ENCODE peak calls at places on chromosomes 1 and 21, in four cellular contexts. A is K562, I is HepG2, N is GM12878. P is an unnamed sample.

GRCh38 chr1:223153177-223154119 is 10.4 kb upstream of the TLR5 start:
- DNase-seq in A (peak; percentile 47), I (no peak), N (no peak), P (no peak)

GRCh38 chr1:244207042-244207934 is 156.2 kb downstream of the ZBTB18 start:
- DNase-seq in A (no peak), I (no peak), N (no peak), P (no peak)

GRCh38 chr1:191700922-191701321 is 457.3 kb upstream of the RGS18 start:
- DNase-seq in A (no peak), I (no peak), N (no peak), P (no peak)

GRCh38 chr1:119327436-119328155 is 41.0 kb upstream of the HAO2 start:
- DNase-seq in A (no peak), I (peak; percentile 50), N (no peak), P (peak; percentile 62)

GRCh38 chr1:155136728-155137127 is 1.1 kb downstream of the SLC50A1 start:
- DNase-seq in A (no peak), I (no peak), N (no peak), P (no peak)

GRCh38 chr1:153346067-153346723 is 2.4 kb downstream of the PGLYRP4 start:
- DNase-seq in A (no peak), I (no peak), N (no peak), P (no peak)

GRCh38 chr1:205528887-205529825 is 24.7 kb downstream of the CDK18 start:
- DNase-seq in A (peak; percentile 92), I (no peak), N (no peak), P (peak; percentile 94)

GRCh38 chr1:27632387-27633297 is 2.3 kb downstream of the FGR start:
- DNase-seq in A (no peak), I (no peak), N (peak; percentile 94), P (no peak)

GRCh38 chr1:25793585-25794170 is 6.3 kb upstream of the SELENON start:
- DNase-seq in A (no peak), I (no peak), N (no peak), P (no peak)

GRCh38 chr1:29860681-29861080 is 624.4 kb downstream of the PTPRU start:
- DNase-seq in A (no peak), I (no peak), N (no peak), P (no peak)

GRCh38 chr1:151963288-151963687 is 30.4 kb downstream of the S100A10 start:
- DNase-seq in A (no peak), I (no peak), N (no peak), P (no peak)

GRCh38 chr1:65825736-65826135 is 33.0 kb downstream of the PDE4B start:
- DNase-seq in A (no peak), I (no peak), N (no peak), P (no peak)

GRCh38 chr1:223031690-223032601 is 111.1 kb downstream of the TLR5 start:
- DNase-seq in A (no peak), I (no peak), N (no peak), P (no peak)

GRCh38 chr1:104785575-104786187 is 1036.0 kb downstream of the AMY1C start:
- DNase-seq in A (no peak), I (no peak), N (no peak), P (no peak)

GRCh38 chr1:10813801-10814200 is 17.4 kb upstream of the CASZ1 start:
- DNase-seq in A (no peak), I (no peak), N (no peak), P (no peak)

GRCh38 chr1:54230507-54231339 is 30.8 kb downstream of the MRPL37 start:
- DNase-seq in A (no peak), I (no peak), N (no peak), P (no peak)

GRCh38 chr1:150551784-150552691 is 2.8 kb downstream of the ADAMTSL4 start:
- DNase-seq in A (peak; percentile 88), I (peak; percentile 91), N (no peak), P (no peak)

GRCh38 chr1:23909412-23909811 is 3.8 kb downstream of the CNR2 start:
- DNase-seq in A (no peak), I (no peak), N (peak; percentile 63), P (no peak)

GRCh38 chr1:180962178-180962577 is 49.5 kb downstream of the KIAA1614 start:
- DNase-seq in A (no peak), I (no peak), N (no peak), P (no peak)

GRCh38 chr1:43844114-43844513 is 89.5 kb upstream of the ARTN start:
- DNase-seq in A (no peak), I (no peak), N (no peak), P (no peak)

GRCh38 chr1:39205102-39205780 is 746 bp downstream of the MACF1 start:
- DNase-seq in A (peak; percentile 59), I (no peak), N (no peak), P (no peak)

GRCh38 chr1:177206831-177207230 is 36.1 kb downstream of the BRINP2 start:
- DNase-seq in A (no peak), I (no peak), N (no peak), P (no peak)

GRCh38 chr1:10424034-10424433 is 6.2 kb upstream of the CENPS start:
- DNase-seq in A (no peak), I (no peak), N (no peak), P (no peak)

GRCh38 chr1:185821612-185822385 is 87.6 kb downstream of the HMCN1 start:
- DNase-seq in A (no peak), I (no peak), N (no peak), P (no peak)

GRCh38 chr1:22132517-22133235 is 10.2 kb downstream of the WNT4 start:
- DNase-seq in A (no peak), I (no peak), N (no peak), P (no peak)

GRCh38 chr1:95201905-95202304 is 32.1 kb upstream of the RWDD3 start:
- DNase-seq in A (no peak), I (no peak), N (no peak), P (no peak)

GRCh38 chr1:14659913-14660312 is 61.4 kb downstream of the KAZN start:
- DNase-seq in A (no peak), I (no peak), N (no peak), P (no peak)

GRCh38 chr1:206735553-206736031 is 35.0 kb upstream of the IL19 start:
- DNase-seq in A (peak; percentile 67), I (no peak), N (no peak), P (no peak)

GRCh38 chr1:170150921-170151320 is 5.2 kb downstream of the NTMT2 start:
- DNase-seq in A (no peak), I (no peak), N (no peak), P (no peak)

GRCh38 chr1:194570449-194570848 is 1384.0 kb upstream of the B3GALT2 start:
- DNase-seq in A (no peak), I (no peak), N (no peak), P (no peak)

GRCh38 chr1:72062584-72062983 is 219.8 kb downstream of the NEGR1 start:
- DNase-seq in A (no peak), I (no peak), N (no peak), P (no peak)

GRCh38 chr1:38327559-38327973 is 281.0 kb upstream of the POU3F1 start:
- DNase-seq in A (no peak), I (no peak), N (no peak), P (no peak)

GRCh38 chr1:2230781-2231666 is 2.9 kb downstream of the SKI start:
- DNase-seq in A (peak; percentile 45), I (no peak), N (no peak), P (no peak)

GRCh38 chr1:242579528-242580235 is 55.2 kb upstream of the PLD5 start:
- DNase-seq in A (no peak), I (no peak), N (no peak), P (no peak)

GRCh38 chr1:218330043-218330623 is 15.0 kb upstream of the TGFB2 start:
- DNase-seq in A (peak; percentile 44), I (peak; percentile 16), N (no peak), P (no peak)

GRCh38 chr21:33042812-33043211 is 17.1 kb downstream of the OLIG2 start:
- DNase-seq in A (no peak), I (no peak), N (no peak), P (no peak)

GRCh38 chr1:219629481-219629880 is 16.6 kb upstream of the ZC3H11B start:
- DNase-seq in A (no peak), I (no peak), N (no peak), P (no peak)

GRCh38 chr1:248686815-248687214 is 15.8 kb downstream of the OR14I1 start:
- DNase-seq in A (no peak), I (no peak), N (peak; percentile 43), P (no peak)
- TF ChIP-seq TCF7 in A (no peak), I (no peak), N (no peak), P (no peak)

GRCh38 chr1:93801471-93801870 is 77.5 kb downstream of the DNTTIP2 start:
- DNase-seq in A (no peak), I (peak; percentile 86), N (no peak), P (no peak)

GRCh38 chr1:93807301-93807930 is 71.6 kb downstream of the DNTTIP2 start:
- DNase-seq in A (no peak), I (no peak), N (no peak), P (no peak)

GRCh38 chr1:93810316-93810715 is 68.7 kb downstream of the DNTTIP2 start:
- DNase-seq in A (no peak), I (no peak), N (no peak), P (no peak)

GRCh38 chr1:93805027-93805426 is 74.0 kb downstream of the DNTTIP2 start:
- DNase-seq in A (no peak), I (no peak), N (no peak), P (no peak)

DNA sequence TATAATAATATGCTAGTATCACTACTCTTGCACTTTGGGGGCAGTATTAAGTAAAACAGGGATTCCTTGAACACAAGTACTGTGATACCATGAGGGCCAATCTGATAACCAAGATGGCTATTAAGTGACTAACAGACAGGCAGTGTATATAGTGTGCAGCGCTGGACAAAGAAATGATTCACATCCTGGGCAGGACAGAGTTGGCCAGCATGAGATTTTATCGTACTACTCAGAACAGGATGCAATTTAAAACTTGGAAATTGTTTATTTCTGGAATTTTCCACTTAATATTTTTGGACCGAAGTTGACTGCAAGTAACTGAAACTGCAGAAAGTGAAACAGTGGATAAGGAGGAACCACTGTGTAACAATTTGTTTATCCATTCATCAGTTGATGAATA is 74.6 kb downstream of the DNTTIP2 start:
- DNase-seq in A (no peak), I (no peak), N (no peak), P (no peak)
- TF ChIP-seq TCF7 in A (no peak), I (no peak), N (no peak), P (no peak)

GRCh38 chr21:46295996-46296752 is 10.0 kb downstream of the YBEY start:
- DNase-seq in A (peak; percentile 72), I (peak; percentile 91), N (no peak), P (no peak)
- TF ChIP-seq TCF7 in A (no peak), I (no peak), N (no peak), P (no peak)

DNA sequence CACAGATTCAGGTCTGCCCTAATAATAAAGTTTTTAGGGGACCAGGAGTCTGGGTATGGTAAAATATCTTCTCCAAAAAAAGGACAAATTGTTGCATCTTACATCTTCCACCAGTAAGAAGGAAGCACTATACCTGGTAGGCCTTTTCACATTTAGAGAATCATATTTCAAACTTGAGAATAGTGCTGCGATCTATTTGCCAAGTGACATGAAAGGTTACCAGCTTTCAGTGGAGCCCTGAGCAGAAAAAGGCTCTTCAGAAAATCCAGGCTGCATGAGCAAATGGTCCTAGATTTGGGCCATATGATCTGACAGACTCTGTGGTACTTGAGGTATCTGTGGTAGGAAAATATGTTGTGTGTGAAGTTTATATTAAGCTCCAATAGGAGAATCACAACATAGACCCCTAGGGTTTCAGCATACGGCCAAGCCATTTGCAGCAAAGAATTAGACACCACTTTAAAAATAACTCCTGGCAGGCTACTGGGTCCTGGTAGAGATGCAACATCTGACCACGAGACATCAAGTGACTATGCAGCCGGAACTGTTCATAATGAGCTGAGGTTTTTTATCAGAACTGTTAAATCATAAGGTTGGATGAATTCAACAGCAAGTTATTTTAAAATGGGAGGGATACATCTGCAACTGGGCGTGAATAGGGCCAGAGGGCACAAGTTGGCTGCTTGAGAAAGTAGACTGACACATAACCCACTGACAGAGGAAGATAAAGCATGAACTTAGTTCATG is 38.6 kb upstream of the CCDC190 start:
- DNase-seq in A (no peak), I (no peak), N (no peak), P (no peak)
- TF ChIP-seq TCF7 in A (no peak), I (no peak), N (no peak), P (no peak)